ENCODE peak calls at places on chromosome 11, in seven cellular contexts. One of them, this sample, is unnamed.

GRCh38 chr11:65625628-65626342 is 10.2 kb downstream of the PCNX3 start:
- DNase-seq in astrocyte: no peak
- DNase-seq in PC-3: no peak
- DNase-seq in GM23248: peak; percentile 65
- DNase-seq in neural progenitor cell: peak; percentile 72
- DNase-seq in HCT116: no peak
- DNase-seq in HepG2: no peak
- DNase-seq in this sample: no peak

GRCh38 chr11:84720706-84721402 is 906.3 kb downstream of the DLG2 start:
- DNase-seq in astrocyte: no peak
- DNase-seq in PC-3: no peak
- DNase-seq in GM23248: peak; percentile 19
- DNase-seq in neural progenitor cell: peak; percentile 53
- DNase-seq in HCT116: no peak
- DNase-seq in HepG2: no peak
- DNase-seq in this sample: peak; percentile 12

GRCh38 chr11:126080206-126080941 is 17.7 kb upstream of the CDON start:
- DNase-seq in astrocyte: no peak
- DNase-seq in PC-3: peak; percentile 89
- DNase-seq in GM23248: peak; percentile 47
- DNase-seq in neural progenitor cell: peak; percentile 19
- DNase-seq in HCT116: no peak
- DNase-seq in HepG2: no peak
- DNase-seq in this sample: no peak

GRCh38 chr11:66543263-66544107 is 2.4 kb downstream of the ZDHHC24 start:
- DNase-seq in astrocyte: peak; percentile 49
- DNase-seq in PC-3: no peak
- DNase-seq in GM23248: no peak
- DNase-seq in neural progenitor cell: peak; percentile 52
- DNase-seq in HCT116: no peak
- DNase-seq in HepG2: no peak
- DNase-seq in this sample: peak; percentile 64

GRCh38 chr11:116193321-116194114 is 579.3 kb downstream of the BUD13 start:
- DNase-seq in astrocyte: peak; percentile 85
- DNase-seq in PC-3: peak; percentile 49
- DNase-seq in GM23248: peak; percentile 46
- DNase-seq in neural progenitor cell: peak; percentile 79
- DNase-seq in HCT116: no peak
- DNase-seq in HepG2: peak; percentile 17
- DNase-seq in this sample: peak; percentile 53

GRCh38 chr11:763073-763463 is 14.2 kb downstream of the GATD1 start:
- DNase-seq in astrocyte: no peak
- DNase-seq in PC-3: peak; percentile 59
- DNase-seq in GM23248: no peak
- DNase-seq in neural progenitor cell: no peak
- DNase-seq in HCT116: no peak
- DNase-seq in HepG2: no peak
- DNase-seq in this sample: no peak

GRCh38 chr11:40306938-40307548 is 1152.4 kb downstream of the LRRC4C start:
- DNase-seq in astrocyte: peak; percentile 29
- DNase-seq in PC-3: peak; percentile 53
- DNase-seq in GM23248: peak; percentile 59
- DNase-seq in neural progenitor cell: peak; percentile 65
- DNase-seq in HCT116: no peak
- DNase-seq in HepG2: peak; percentile 10
- DNase-seq in this sample: peak; percentile 67

GRCh38 chr11:66112041-66112491 is 42.0 kb downstream of the PACS1 start:
- DNase-seq in astrocyte: no peak
- DNase-seq in PC-3: no peak
- DNase-seq in GM23248: no peak
- DNase-seq in neural progenitor cell: no peak
- DNase-seq in HCT116: no peak
- DNase-seq in HepG2: no peak
- DNase-seq in this sample: no peak

GRCh38 chr11:61750631-61751273 is 1.7 kb upstream of the MYRF start:
- DNase-seq in astrocyte: no peak
- DNase-seq in PC-3: no peak
- DNase-seq in GM23248: no peak
- DNase-seq in neural progenitor cell: no peak
- DNase-seq in HCT116: no peak
- DNase-seq in HepG2: no peak
- DNase-seq in this sample: no peak

GRCh38 chr11:117901601-117902000 is 25.1 kb upstream of the FXYD6 start:
- DNase-seq in astrocyte: no peak
- DNase-seq in PC-3: no peak
- DNase-seq in GM23248: no peak
- DNase-seq in neural progenitor cell: no peak
- DNase-seq in HCT116: no peak
- DNase-seq in HepG2: no peak
- DNase-seq in this sample: no peak

GRCh38 chr11:46947399-46948077 is 11.0 kb downstream of the CSTPP1 start:
- DNase-seq in astrocyte: peak; percentile 12
- DNase-seq in PC-3: no peak
- DNase-seq in GM23248: no peak
- DNase-seq in neural progenitor cell: peak; percentile 41
- DNase-seq in HCT116: no peak
- DNase-seq in HepG2: no peak
- DNase-seq in this sample: no peak

GRCh38 chr11:124762077-124762623 is at the start of gene ESAM:
- DNase-seq in astrocyte: no peak
- DNase-seq in PC-3: peak; percentile 46
- DNase-seq in GM23248: peak; percentile 23
- DNase-seq in neural progenitor cell: peak; percentile 72
- DNase-seq in HCT116: no peak
- DNase-seq in HepG2: no peak
- DNase-seq in this sample: no peak

GRCh38 chr11:46391186-46391577 is 394 bp downstream of the CHRM4 start:
- DNase-seq in astrocyte: no peak
- DNase-seq in PC-3: no peak
- DNase-seq in GM23248: no peak
- DNase-seq in neural progenitor cell: no peak
- DNase-seq in HCT116: no peak
- DNase-seq in HepG2: no peak
- DNase-seq in this sample: no peak

GRCh38 chr11:67648140-67648795 is 2.3 kb downstream of the ACY3 start:
- DNase-seq in astrocyte: no peak
- DNase-seq in PC-3: no peak
- DNase-seq in GM23248: peak; percentile 22
- DNase-seq in neural progenitor cell: peak; percentile 77
- DNase-seq in HCT116: peak; percentile 59
- DNase-seq in HepG2: peak; percentile 56
- DNase-seq in this sample: no peak

GRCh38 chr11:70087446-70088167 is 9.5 kb downstream of the ANO1 start:
- DNase-seq in astrocyte: no peak
- DNase-seq in PC-3: no peak
- DNase-seq in GM23248: no peak
- DNase-seq in neural progenitor cell: peak; percentile 51
- DNase-seq in HCT116: no peak
- DNase-seq in HepG2: no peak
- DNase-seq in this sample: no peak

GRCh38 chr11:118050208-118050891 is 26.5 kb upstream of the TMPRSS4 start:
- DNase-seq in astrocyte: no peak
- DNase-seq in PC-3: no peak
- DNase-seq in GM23248: no peak
- DNase-seq in neural progenitor cell: no peak
- DNase-seq in HCT116: no peak
- DNase-seq in HepG2: no peak
- DNase-seq in this sample: no peak

GRCh38 chr11:33040127-33040861 is 922 bp downstream of the TCP11L1 start:
- DNase-seq in astrocyte: peak; percentile 52
- DNase-seq in PC-3: peak; percentile 15
- DNase-seq in GM23248: peak; percentile 62
- DNase-seq in neural progenitor cell: no peak
- DNase-seq in HCT116: no peak
- DNase-seq in HepG2: no peak
- DNase-seq in this sample: peak; percentile 32

GRCh38 chr11:63811522-63811921 is 1.7 kb upstream of the SPINDOC start:
- DNase-seq in astrocyte: no peak
- DNase-seq in PC-3: no peak
- DNase-seq in GM23248: no peak
- DNase-seq in neural progenitor cell: peak; percentile 53
- DNase-seq in HCT116: no peak
- DNase-seq in HepG2: no peak
- DNase-seq in this sample: no peak

GRCh38 chr11:131248588-131248987 is 121.8 kb upstream of the NTM start:
- DNase-seq in astrocyte: peak; percentile 20
- DNase-seq in PC-3: peak; percentile 7
- DNase-seq in GM23248: peak; percentile 8
- DNase-seq in neural progenitor cell: no peak
- DNase-seq in HCT116: no peak
- DNase-seq in HepG2: no peak
- DNase-seq in this sample: no peak

GRCh38 chr11:47466701-47467250 is 17.8 kb upstream of the RAPSN start:
- DNase-seq in astrocyte: peak; percentile 22
- DNase-seq in PC-3: no peak
- DNase-seq in GM23248: peak; percentile 46
- DNase-seq in neural progenitor cell: peak; percentile 41
- DNase-seq in HCT116: no peak
- DNase-seq in HepG2: no peak
- DNase-seq in this sample: peak; percentile 35

GRCh38 chr11:97740783-97741151 is 1280.0 kb upstream of the CNTN5 start:
- DNase-seq in astrocyte: no peak
- DNase-seq in PC-3: no peak
- DNase-seq in GM23248: no peak
- DNase-seq in neural progenitor cell: no peak
- DNase-seq in HCT116: no peak
- DNase-seq in HepG2: no peak
- DNase-seq in this sample: no peak

GRCh38 chr11:44556735-44557409 is 8.6 kb upstream of the CD82 start:
- DNase-seq in astrocyte: no peak
- DNase-seq in PC-3: peak; percentile 62
- DNase-seq in GM23248: peak; percentile 74
- DNase-seq in neural progenitor cell: peak; percentile 74
- DNase-seq in HCT116: peak; percentile 54
- DNase-seq in HepG2: peak; percentile 41
- DNase-seq in this sample: peak; percentile 69

GRCh38 chr11:74766905-74767304 is 18.3 kb downstream of the RNF169 start:
- DNase-seq in astrocyte: no peak
- DNase-seq in PC-3: no peak
- DNase-seq in GM23248: no peak
- DNase-seq in neural progenitor cell: no peak
- DNase-seq in HCT116: no peak
- DNase-seq in HepG2: no peak
- DNase-seq in this sample: no peak

GRCh38 chr11:32838505-32839274 is 9.0 kb downstream of the PRRG4 start:
- DNase-seq in astrocyte: no peak
- DNase-seq in PC-3: peak; percentile 81
- DNase-seq in GM23248: peak; percentile 15
- DNase-seq in neural progenitor cell: peak; percentile 26
- DNase-seq in HCT116: no peak
- DNase-seq in HepG2: no peak
- DNase-seq in this sample: no peak

GRCh38 chr11:211295-211694 is 3.8 kb downstream of the RIC8A start:
- DNase-seq in astrocyte: no peak
- DNase-seq in PC-3: no peak
- DNase-seq in GM23248: no peak
- DNase-seq in neural progenitor cell: no peak
- DNase-seq in HCT116: no peak
- DNase-seq in HepG2: no peak
- DNase-seq in this sample: no peak

GRCh38 chr11:83292709-83293435 is 6.7 kb upstream of the CCDC90B start:
- DNase-seq in astrocyte: peak; percentile 57
- DNase-seq in PC-3: peak; percentile 84
- DNase-seq in GM23248: peak; percentile 93
- DNase-seq in neural progenitor cell: peak; percentile 85
- DNase-seq in HCT116: peak; percentile 39
- DNase-seq in HepG2: peak; percentile 57
- DNase-seq in this sample: peak; percentile 66
- H3K9ac ChIP-seq in astrocyte: peak overlapping the region; percentile 32
- H3K9ac ChIP-seq in PC-3: no peak overlapping the region
- H3K9ac ChIP-seq in GM23248: peak overlapping the region; percentile 33
- H3K9ac ChIP-seq in neural progenitor cell: no peak overlapping the region
- H3K9ac ChIP-seq in HCT116: no peak overlapping the region
- H3K9ac ChIP-seq in HepG2: no peak overlapping the region
- H3K9ac ChIP-seq in this sample: no peak overlapping the region

GRCh38 chr11:108933630-108934029 is 268.8 kb downstream of the DDX10 start:
- DNase-seq in astrocyte: peak; percentile 82
- DNase-seq in PC-3: peak; percentile 35
- DNase-seq in GM23248: peak; percentile 61
- DNase-seq in neural progenitor cell: no peak
- DNase-seq in HCT116: no peak
- DNase-seq in HepG2: no peak
- DNase-seq in this sample: peak; percentile 85
- TF ChIP-seq EZH2 in astrocyte: no peak
- TF ChIP-seq EZH2 in PC-3: no peak
- TF ChIP-seq EZH2 in GM23248: no peak
- TF ChIP-seq EZH2 in neural progenitor cell: no peak
- TF ChIP-seq EZH2 in HCT116: no peak
- TF ChIP-seq EZH2 in HepG2: no peak
- TF ChIP-seq EZH2 in this sample: no peak

GRCh38 chr11:2649848-2650247 is 49.9 kb downstream of the KCNQ1OT1 start:
- DNase-seq in astrocyte: no peak
- DNase-seq in PC-3: no peak
- DNase-seq in GM23248: no peak
- DNase-seq in neural progenitor cell: no peak
- DNase-seq in HCT116: no peak
- DNase-seq in HepG2: no peak
- DNase-seq in this sample: no peak

GRCh38 chr11:2651826-2652237 is 48.0 kb downstream of the KCNQ1OT1 start:
- DNase-seq in astrocyte: no peak
- DNase-seq in PC-3: no peak
- DNase-seq in GM23248: no peak
- DNase-seq in neural progenitor cell: no peak
- DNase-seq in HCT116: no peak
- DNase-seq in HepG2: no peak
- DNase-seq in this sample: no peak

GRCh38 chr11:2649400-2649799 is 50.4 kb downstream of the KCNQ1OT1 start:
- DNase-seq in astrocyte: no peak
- DNase-seq in PC-3: no peak
- DNase-seq in GM23248: no peak
- DNase-seq in neural progenitor cell: no peak
- DNase-seq in HCT116: no peak
- DNase-seq in HepG2: no peak
- DNase-seq in this sample: no peak

GRCh38 chr11:2651054-2651617 is 48.7 kb downstream of the KCNQ1OT1 start:
- DNase-seq in astrocyte: no peak
- DNase-seq in PC-3: no peak
- DNase-seq in GM23248: no peak
- DNase-seq in neural progenitor cell: no peak
- DNase-seq in HCT116: no peak
- DNase-seq in HepG2: no peak
- DNase-seq in this sample: no peak

GRCh38 chr11:2650343-2650867 is 49.4 kb downstream of the KCNQ1OT1 start:
- DNase-seq in astrocyte: no peak
- DNase-seq in PC-3: no peak
- DNase-seq in GM23248: no peak
- DNase-seq in neural progenitor cell: no peak
- DNase-seq in HCT116: no peak
- DNase-seq in HepG2: no peak
- DNase-seq in this sample: no peak
- H3K9me3 ChIP-seq in astrocyte: peaks cover 47% of the 10 kb centered on the region
- H3K9me3 ChIP-seq in PC-3: peaks cover 19% of the 10 kb centered on the region
- H3K9me3 ChIP-seq in GM23248: peaks cover 4% of the 10 kb centered on the region
- H3K9me3 ChIP-seq in neural progenitor cell: peaks cover 42% of the 10 kb centered on the region
- H3K9me3 ChIP-seq in HCT116: peaks cover 5% of the 10 kb centered on the region
- H3K9me3 ChIP-seq in HepG2: peaks cover 95% of the 10 kb centered on the region
- H3K9me3 ChIP-seq in this sample: no peaks in the 10 kb centered on the region

DNA sequence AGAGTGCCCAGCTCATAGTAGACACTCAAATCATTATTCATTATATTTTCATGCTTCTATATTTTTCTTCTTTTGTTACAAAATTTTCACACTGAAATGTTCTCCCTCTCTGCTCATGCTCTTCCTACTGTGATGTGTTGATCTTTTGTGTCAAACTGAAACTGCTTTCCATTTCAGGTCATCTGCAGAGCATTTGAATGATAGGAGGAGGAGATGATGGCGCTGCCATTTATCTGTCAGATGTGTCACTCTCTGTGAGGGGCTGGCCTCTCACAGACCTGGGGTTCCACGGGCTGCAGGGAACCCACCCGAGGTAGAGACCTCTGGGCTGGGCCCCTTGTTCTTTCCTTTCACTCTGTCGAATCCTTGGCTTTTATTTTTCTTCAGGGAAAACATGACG is 41.1 kb downstream of the OR10A6 start:
- DNase-seq in astrocyte: no peak
- DNase-seq in PC-3: no peak
- DNase-seq in GM23248: peak; percentile 18
- DNase-seq in neural progenitor cell: no peak
- DNase-seq in HCT116: no peak
- DNase-seq in HepG2: no peak
- DNase-seq in this sample: no peak
- H3K9ac ChIP-seq in astrocyte: no peak overlapping the region
- H3K9ac ChIP-seq in PC-3: no peak overlapping the region
- H3K9ac ChIP-seq in GM23248: peak overlapping the region; percentile 63
- H3K9ac ChIP-seq in neural progenitor cell: no peak overlapping the region
- H3K9ac ChIP-seq in HCT116: no peak overlapping the region
- H3K9ac ChIP-seq in HepG2: no peak overlapping the region
- H3K9ac ChIP-seq in this sample: no peak overlapping the region

This sample was measured in fibroblast of lung.